ENCODE peak calls at places on chromosome 15, in four cellular contexts. G is pancreas, T is astrocyte of the cerebellum, Q is GM13976. F is an unnamed sample.

GRCh38 chr15:49606594-49606993 is 14.0 kb downstream of the FAM227B start:
- DNase-seq in G (no peak), T (no peak), Q (no peak), F (no peak)

GRCh38 chr15:74383695-74384565 is 16.5 kb upstream of the CYP11A1 start:
- DNase-seq in G (no peak), T (no peak), Q (peak; percentile 87), F (no peak)

GRCh38 chr15:69413822-69414701 is at the start of gene KIF23:
- DNase-seq in G (peak; percentile 95), T (peak; percentile 75), Q (peak; percentile 98), F (peak; percentile 89)

GRCh38 chr15:40928975-40929729 is at the start of gene DLL4:
- DNase-seq in G (peak; percentile 84), T (no peak), Q (peak; percentile 84), F (no peak)

GRCh38 chr15:37015476-37015875 is 84.9 kb downstream of the MEIS2 start:
- DNase-seq in G (no peak), T (no peak), Q (no peak), F (no peak)

GRCh38 chr15:31304736-31305365 is 21.8 kb upstream of the KLF13 start:
- DNase-seq in G (no peak), T (no peak), Q (no peak), F (no peak)

GRCh38 chr15:72554471-72555425 is 80.6 kb downstream of the ARIH1 start:
- DNase-seq in G (no peak), T (peak; percentile 71), Q (no peak), F (peak; percentile 4)

GRCh38 chr15:64070965-64071851 is 22.4 kb downstream of the CIAO2A start:
- DNase-seq in G (no peak), T (no peak), Q (no peak), F (no peak)

GRCh38 chr15:44295909-44296420 is 7.4 kb downstream of the GOLM2 start:
- DNase-seq in G (no peak), T (no peak), Q (no peak), F (no peak)

GRCh38 chr15:72271895-72272212 is 500 bp downstream of the PARP6 start:
- DNase-seq in G (no peak), T (no peak), Q (no peak), F (no peak)

GRCh38 chr15:98866503-98866902 is 141.1 kb downstream of the PGPEP1L start:
- DNase-seq in G (no peak), T (no peak), Q (no peak), F (no peak)

GRCh38 chr15:68553994-68554715 is 24.6 kb upstream of the CORO2B start:
- DNase-seq in G (no peak), T (peak; percentile 49), Q (peak; percentile 69), F (no peak)

GRCh38 chr15:67815036-67815592 is 10.2 kb upstream of the SKOR1 start:
- DNase-seq in G (no peak), T (no peak), Q (no peak), F (no peak)

GRCh38 chr15:34837246-34838016 is 42.1 kb upstream of the ACTC1 start:
- DNase-seq in G (no peak), T (peak; percentile 23), Q (no peak), F (peak; percentile 20)

GRCh38 chr15:29535952-29536351 is 266.3 kb upstream of the NSMCE3 start:
- DNase-seq in G (no peak), T (no peak), Q (no peak), F (no peak)

GRCh38 chr15:40470423-40471104 is at the start of gene CHST14:
- DNase-seq in G (peak; percentile 77), T (no peak), Q (peak; percentile 91), F (no peak)

GRCh38 chr15:43519207-43519606 is 1.8 kb downstream of the MAP1A start:
- DNase-seq in G (no peak), T (no peak), Q (peak; percentile 23), F (no peak)

GRCh38 chr15:35753486-35753885 is 207.5 kb upstream of the DPH6 start:
- DNase-seq in G (no peak), T (peak; percentile 65), Q (no peak), F (no peak)

GRCh38 chr15:31758126-31758525 is 272.2 kb upstream of the CHRNA7 start:
- DNase-seq in G (peak; percentile 84), T (peak; percentile 12), Q (no peak), F (no peak)

GRCh38 chr15:77579498-77580188 is 53.1 kb downstream of the LINGO1 start:
- DNase-seq in G (no peak), T (no peak), Q (no peak), F (no peak)

GRCh38 chr15:39888809-39889208 is 31.3 kb downstream of the GPR176 start:
- DNase-seq in G (no peak), T (no peak), Q (no peak), F (no peak)

GRCh38 chr15:64334530-64334929 is 21.4 kb downstream of the CSNK1G1 start:
- DNase-seq in G (no peak), T (no peak), Q (no peak), F (no peak)

GRCh38 chr15:71109130-71109529 is 6.1 kb upstream of the THSD4 start:
- DNase-seq in G (no peak), T (no peak), Q (no peak), F (no peak)

GRCh38 chr15:82933576-82933975 is 18.9 kb downstream of the HOMER2 start:
- DNase-seq in G (no peak), T (no peak), Q (no peak), F (no peak)

GRCh38 chr15:69578792-69579587 is 126.4 kb downstream of the RPLP1 start:
- DNase-seq in G (peak; percentile 96), T (no peak), Q (no peak), F (no peak)

GRCh38 chr15:40098489-40099261 is 10.0 kb downstream of the BMF start:
- DNase-seq in G (peak; percentile 84), T (peak; percentile 93), Q (peak; percentile 87), F (peak; percentile 73)

GRCh38 chr15:95326689-95327525 is 1003.6 kb upstream of the NR2F2 start:
- DNase-seq in G (peak; percentile 42), T (no peak), Q (no peak), F (no peak)

GRCh38 chr15:60551147-60551780 is 72.3 kb upstream of the ICE2 start:
- DNase-seq in G (no peak), T (no peak), Q (peak; percentile 21), F (no peak)

GRCh38 chr15:40911139-40911538 is 16.9 kb downstream of the VPS18 start:
- DNase-seq in G (no peak), T (no peak), Q (no peak), F (no peak)

GRCh38 chr15:60745469-60745971 is 266.6 kb upstream of the ICE2 start:
- DNase-seq in G (no peak), T (peak; percentile 9), Q (no peak), F (no peak)

GRCh38 chr15:99440551-99441426 is 125.0 kb upstream of the MEF2A start:
- DNase-seq in G (no peak), T (no peak), Q (peak; percentile 8), F (no peak)

GRCh38 chr15:30953731-30954378 is 37.6 kb downstream of the MTMR10 start:
- DNase-seq in G (no peak), T (no peak), Q (no peak), F (peak; percentile 59)

GRCh38 chr15:99954361-99955180 is 221.3 kb upstream of the LYSMD4 start:
- DNase-seq in G (no peak), T (no peak), Q (no peak), F (no peak)

GRCh38 chr15:50320504-50320903 is 34.5 kb downstream of the GABPB1 start:
- DNase-seq in G (no peak), T (no peak), Q (no peak), F (no peak)

GRCh38 chr15:55775316-55775715 is 32.4 kb upstream of the PRTG start:
- DNase-seq in G (no peak), T (no peak), Q (no peak), F (peak; percentile 49)

GRCh38 chr15:66287461-66288055 is 5.8 kb upstream of the DIS3L start:
- DNase-seq in G (no peak), T (no peak), Q (peak; percentile 52), F (no peak)
- TF ChIP-seq CTCF in G (peak; percentile 57), T (peak; percentile 28), Q (peak; percentile 24), F (peak; percentile 56)

GRCh38 chr15:48084759-48085420 is 35.9 kb upstream of the SLC24A5 start:
- DNase-seq in G (no peak), T (peak; percentile 59), Q (peak; percentile 32), F (no peak)
- TF ChIP-seq CTCF in G (no peak), T (peak; percentile 78), Q (peak; percentile 53), F (peak; percentile 31)

DNA sequence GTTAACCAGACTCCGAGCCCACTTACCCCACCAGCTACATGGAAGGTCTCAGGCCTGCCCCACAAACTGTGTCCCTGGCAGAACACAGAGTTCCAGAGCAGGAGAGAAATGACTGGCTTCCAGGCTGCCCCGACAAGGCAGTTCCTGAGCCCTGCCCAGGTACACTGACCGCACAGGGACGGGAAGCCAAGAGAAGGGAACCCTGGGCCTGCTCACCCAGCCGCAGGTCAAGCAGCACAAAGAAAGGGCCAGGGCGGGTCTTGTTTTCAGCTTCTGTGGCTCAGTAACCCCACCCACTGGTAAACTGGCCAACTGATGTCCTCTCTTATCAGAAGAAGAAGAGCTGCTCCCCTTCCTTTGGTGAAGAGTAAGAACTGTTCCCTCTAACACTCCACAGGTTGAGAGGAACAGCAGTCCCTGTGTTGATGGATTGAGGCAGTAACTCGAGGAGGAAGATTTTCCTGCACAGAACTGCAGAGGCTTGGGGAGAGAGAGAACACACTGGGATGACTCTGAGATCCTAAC is 68.4 kb downstream of the CRTC3 start:
- DNase-seq in G (no peak), T (no peak), Q (peak; percentile 80), F (no peak)
- TF ChIP-seq CTCF in G (no peak), T (no peak), Q (peak; percentile 64), F (no peak)

DNA sequence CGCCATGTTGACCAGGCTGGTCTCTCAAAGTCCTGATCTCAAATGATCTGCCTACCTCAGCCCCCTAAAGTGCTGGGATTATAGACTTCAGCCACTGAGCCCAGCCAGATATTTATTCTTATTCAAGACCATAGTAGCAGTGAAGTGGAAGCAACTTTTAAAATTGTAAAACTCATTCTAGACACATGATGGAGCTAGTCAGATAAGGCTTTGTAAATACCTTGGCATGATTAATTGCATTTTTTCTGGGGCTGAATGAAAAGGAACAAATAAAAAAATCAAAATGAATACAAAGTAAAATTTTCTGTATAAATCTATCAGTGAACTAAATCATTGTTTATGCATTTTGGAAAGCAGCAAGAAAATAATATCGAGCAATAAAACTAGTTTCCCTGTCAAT is 4.1 kb upstream of the MYO1E start:
- DNase-seq in G (no peak), T (no peak), Q (no peak), F (no peak)
- TF ChIP-seq CTCF in G (no peak), T (no peak), Q (peak; percentile 8), F (peak; percentile 12)

GRCh38 chr15:65869127-65869953 is at the start of gene RAB11A:
- DNase-seq in G (peak; percentile 98), T (peak; percentile 89), Q (peak; percentile 97), F (peak; percentile 95)
- TF ChIP-seq CTCF in G (no peak), T (peak; percentile 35), Q (peak; percentile 58), F (peak; percentile 44)